ENCODE peak calls at places on chromosome 12, in four cellular contexts. One of them, this sample, is unnamed.

GRCh38 chr12:75526655-75527511 is 15.5 kb upstream of the KRR1 start:
- DNase-seq in stimulated activated CD4-positive, alpha-beta T cell treated with anti-CD3 and anti-CD28 coated beads, Interleukin-2, amount 100 ng/mL, for 48 hours: peak
- DNase-seq in right lobe of liver: no peak
- DNase-seq in NCI-H1105 treated with DMSO at 0.1 percent for 48 hours: peak
- DNase-seq in this sample: peak

GRCh38 chr12:119181944-119182343 is 3.2 kb downstream of the HSPB8 start:
- DNase-seq in NCI-H1105 treated with DMSO at 0.1 percent for 48 hours: no peak
- DNase-seq in stimulated activated CD4-positive, alpha-beta T cell treated with anti-CD3 and anti-CD28 coated beads, Interleukin-2, amount 100 ng/mL, for 48 hours: no peak
- DNase-seq in right lobe of liver: no peak
- DNase-seq in this sample: no peak

GRCh38 chr12:110349521-110350151 is 53.9 kb downstream of the ANAPC7 start:
- DNase-seq in NCI-H1105 treated with DMSO at 0.1 percent for 48 hours: no peak
- DNase-seq in stimulated activated CD4-positive, alpha-beta T cell treated with anti-CD3 and anti-CD28 coated beads, Interleukin-2, amount 100 ng/mL, for 48 hours: no peak
- DNase-seq in right lobe of liver: no peak
- DNase-seq in this sample: no peak

GRCh38 chr12:1507308-1507707 is 87.1 kb downstream of the FBXL14 start:
- DNase-seq in NCI-H1105 treated with DMSO at 0.1 percent for 48 hours: no peak
- DNase-seq in stimulated activated CD4-positive, alpha-beta T cell treated with anti-CD3 and anti-CD28 coated beads, Interleukin-2, amount 100 ng/mL, for 48 hours: no peak
- DNase-seq in right lobe of liver: no peak
- DNase-seq in this sample: no peak

GRCh38 chr12:121858662-121859572 is at the start of gene HPD:
- DNase-seq in stimulated activated CD4-positive, alpha-beta T cell treated with anti-CD3 and anti-CD28 coated beads, Interleukin-2, amount 100 ng/mL, for 48 hours: no peak
- DNase-seq in right lobe of liver: peak
- DNase-seq in NCI-H1105 treated with DMSO at 0.1 percent for 48 hours: no peak
- DNase-seq in this sample: peak

GRCh38 chr12:107127482-107128185 is 34.3 kb upstream of the CRY1 start:
- DNase-seq in stimulated activated CD4-positive, alpha-beta T cell treated with anti-CD3 and anti-CD28 coated beads, Interleukin-2, amount 100 ng/mL, for 48 hours: no peak
- DNase-seq in NCI-H1105 treated with DMSO at 0.1 percent for 48 hours: no peak
- DNase-seq in right lobe of liver: no peak
- DNase-seq in this sample: no peak

GRCh38 chr12:53233671-53234091 is 1.7 kb upstream of the RARG start:
- DNase-seq in stimulated activated CD4-positive, alpha-beta T cell treated with anti-CD3 and anti-CD28 coated beads, Interleukin-2, amount 100 ng/mL, for 48 hours: no peak
- DNase-seq in right lobe of liver: no peak
- DNase-seq in NCI-H1105 treated with DMSO at 0.1 percent for 48 hours: no peak
- DNase-seq in this sample: peak

GRCh38 chr12:100987552-100988277 is 193.1 kb downstream of the ANO4 start:
- DNase-seq in stimulated activated CD4-positive, alpha-beta T cell treated with anti-CD3 and anti-CD28 coated beads, Interleukin-2, amount 100 ng/mL, for 48 hours: no peak
- DNase-seq in right lobe of liver: peak
- DNase-seq in NCI-H1105 treated with DMSO at 0.1 percent for 48 hours: no peak
- DNase-seq in this sample: peak

GRCh38 chr12:102534899-102535298 is 54.5 kb upstream of the IGF1 start:
- DNase-seq in right lobe of liver: no peak
- DNase-seq in stimulated activated CD4-positive, alpha-beta T cell treated with anti-CD3 and anti-CD28 coated beads, Interleukin-2, amount 100 ng/mL, for 48 hours: no peak
- DNase-seq in NCI-H1105 treated with DMSO at 0.1 percent for 48 hours: no peak
- DNase-seq in this sample: peak

GRCh38 chr12:93183940-93184663 is 193.6 kb upstream of the NUDT4 start:
- DNase-seq in right lobe of liver: no peak
- DNase-seq in NCI-H1105 treated with DMSO at 0.1 percent for 48 hours: no peak
- DNase-seq in stimulated activated CD4-positive, alpha-beta T cell treated with anti-CD3 and anti-CD28 coated beads, Interleukin-2, amount 100 ng/mL, for 48 hours: no peak
- DNase-seq in this sample: peak

GRCh38 chr12:113271853-113272561 is 50.7 kb downstream of the TPCN1 start:
- DNase-seq in stimulated activated CD4-positive, alpha-beta T cell treated with anti-CD3 and anti-CD28 coated beads, Interleukin-2, amount 100 ng/mL, for 48 hours: no peak
- DNase-seq in right lobe of liver: peak
- DNase-seq in NCI-H1105 treated with DMSO at 0.1 percent for 48 hours: no peak
- DNase-seq in this sample: peak

GRCh38 chr12:64800640-64801039 is 23.8 kb upstream of the TBC1D30 start:
- DNase-seq in stimulated activated CD4-positive, alpha-beta T cell treated with anti-CD3 and anti-CD28 coated beads, Interleukin-2, amount 100 ng/mL, for 48 hours: no peak
- DNase-seq in right lobe of liver: no peak
- DNase-seq in NCI-H1105 treated with DMSO at 0.1 percent for 48 hours: no peak
- DNase-seq in this sample: no peak

GRCh38 chr12:131090254-131091210 is 136.8 kb downstream of the ADGRD1 start:
- DNase-seq in stimulated activated CD4-positive, alpha-beta T cell treated with anti-CD3 and anti-CD28 coated beads, Interleukin-2, amount 100 ng/mL, for 48 hours: no peak
- DNase-seq in NCI-H1105 treated with DMSO at 0.1 percent for 48 hours: no peak
- DNase-seq in right lobe of liver: no peak
- DNase-seq in this sample: no peak